ENCODE peak calls at places on chromosomes 5 and 9, in eight cellular contexts. B, J, W, I, O, K, Q and N are unnamed samples.
A peak's percentile ranks its signal among the peaks of the same experiment; 100 is the strongest.

GRCh38 chr5:110306650-110307049 is 419.8 kb downstream of the TMEM232 start:
- DNase-seq in B (no peak), J (no peak), W (no peak), I (no peak), O (no peak), K (no peak), Q (no peak), N (no peak)

GRCh38 chr5:124718376-124718775 is 28.1 kb downstream of the ZNF608 start:
- DNase-seq in B (peak; percentile 72), J (no peak), W (no peak), I (peak; percentile 6), O (peak; percentile 13), K (no peak), Q (no peak), N (no peak)

GRCh38 chr5:117246386-117246785 is 671.8 kb upstream of the SEMA6A start:
- DNase-seq in B (no peak), J (no peak), W (no peak), I (no peak), O (no peak), K (peak; percentile 53), Q (no peak), N (no peak)

GRCh38 chr9:13529321-13530104 is 250.0 kb upstream of the MPDZ start:
- DNase-seq in B (no peak), J (no peak), W (no peak), I (no peak), O (no peak), K (no peak), Q (no peak), N (no peak)

GRCh38 chr5:103582364-103582763 is 19.8 kb upstream of the NUDT12 start:
- DNase-seq in B (peak; percentile 32), J (peak; percentile 74), W (peak; percentile 53), I (peak; percentile 73), O (peak; percentile 63), K (peak; percentile 72), Q (peak; percentile 22), N (peak; percentile 54)

GRCh38 chr9:114470121-114470520 is 35.2 kb downstream of the WHRN start:
- DNase-seq in B (no peak), J (no peak), W (no peak), I (no peak), O (no peak), K (no peak), Q (no peak), N (no peak)

GRCh38 chr9:133351908-133352634 is 4.1 kb downstream of the RPL7A start:
- DNase-seq in B (peak; percentile 71), J (peak; percentile 91), W (no peak), I (peak; percentile 54), O (peak; percentile 78), K (peak; percentile 74), Q (peak; percentile 63), N (peak; percentile 66)

GRCh38 chr9:137987244-137988030 is 109.9 kb downstream of the CACNA1B start:
- DNase-seq in B (no peak), J (no peak), W (no peak), I (no peak), O (peak; percentile 4), K (no peak), Q (no peak), N (no peak)

GRCh38 chr5:134540747-134541733 is 15.6 kb downstream of the JADE2 start:
- DNase-seq in B (no peak), J (no peak), W (no peak), I (no peak), O (no peak), K (no peak), Q (no peak), N (no peak)
- H3K79me2 ChIP-seq in B (peaks cover 15% of the 10 kb centered on the region), J (peaks cover 50% of the 10 kb centered on the region), W (no peaks in the 10 kb centered on the region), I (peaks cover 2% of the 10 kb centered on the region), O (peaks cover 25% of the 10 kb centered on the region), K (no peaks in the 10 kb centered on the region), Q (peaks cover 7% of the 10 kb centered on the region), N (no peaks in the 10 kb centered on the region)

GRCh38 chr5:6804766-6805165 is 91.5 kb downstream of the TENT4A start:
- DNase-seq in B (no peak), J (no peak), W (no peak), I (no peak), O (peak; percentile 63), K (no peak), Q (no peak), N (no peak)
- TF ChIP-seq EZH2phosphoT487 in B (no peak), J (no peak), W (no peak), I (no peak), O (no peak), K (no peak), Q (no peak), N (no peak)

DNA sequence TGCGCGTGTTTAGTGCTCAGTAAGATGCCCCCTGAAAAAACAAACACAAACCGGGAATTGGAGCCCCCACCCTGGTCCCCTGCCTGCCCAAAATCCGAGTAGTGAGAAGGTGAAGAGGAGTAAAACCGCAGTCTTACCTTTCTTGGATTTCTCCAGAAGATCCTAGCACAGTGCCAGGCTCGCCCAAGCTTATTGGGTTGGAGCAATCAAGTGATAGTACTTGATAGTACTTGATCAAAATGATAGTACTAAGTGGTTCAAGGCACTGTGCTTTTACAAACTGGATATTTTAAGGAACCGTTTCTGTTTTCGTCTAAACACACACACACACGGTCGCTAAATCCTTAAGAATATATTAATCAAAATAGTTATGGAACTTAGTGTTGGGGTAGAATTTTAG is 2.8 kb upstream of the TRAF1 start:
- DNase-seq in B (no peak), J (no peak), W (no peak), I (no peak), O (no peak), K (no peak), Q (no peak), N (no peak)
- H2AFZ ChIP-seq in B (no peak overlapping the region), J (peak overlapping the region; percentile 99), W (peak overlapping the region; percentile 85), I (peak overlapping the region; percentile 83), O (peak overlapping the region; percentile 95), K (peak overlapping the region; percentile 96), Q (peak overlapping the region; percentile 11), N (peak overlapping the region; percentile 82)

DNA sequence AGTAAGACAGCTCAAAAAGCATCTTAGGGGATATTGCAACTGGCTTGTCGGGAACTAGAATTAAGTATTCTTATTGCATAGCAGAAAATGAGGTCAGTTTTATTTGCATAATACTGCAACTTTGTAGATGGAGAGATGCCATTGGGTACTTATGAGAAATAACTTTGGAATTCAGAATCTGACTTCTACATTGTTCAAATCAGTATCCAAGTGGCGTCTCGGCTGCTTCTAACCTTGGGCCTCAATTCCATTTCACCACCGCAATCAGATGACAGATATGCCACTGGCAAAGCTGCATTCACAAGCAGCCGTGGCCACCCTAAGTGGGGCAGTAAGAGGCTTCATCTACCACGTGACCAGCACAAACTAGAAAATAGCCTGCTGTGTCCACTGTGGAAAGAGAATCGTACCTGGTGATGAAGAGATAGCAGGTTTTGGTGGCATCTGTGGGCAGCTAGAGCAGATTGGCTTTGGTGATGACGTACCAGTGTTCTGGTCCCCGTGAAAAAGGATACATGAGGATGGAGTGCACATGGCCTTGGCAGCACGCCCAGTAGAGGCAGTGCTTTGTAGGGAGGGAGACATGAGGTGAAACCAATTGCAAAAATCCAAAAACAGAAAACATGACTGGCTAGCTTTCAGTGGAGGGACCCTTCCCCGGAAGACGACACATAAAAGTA is 116.6 kb downstream of the KLHL3 start:
- DNase-seq in B (peak; percentile 86), J (no peak), W (no peak), I (peak; percentile 90), O (peak; percentile 95), K (no peak), Q (no peak), N (no peak)
- H3K79me2 ChIP-seq in B (no peaks in the 10 kb centered on the region), J (no peaks in the 10 kb centered on the region), W (no peaks in the 10 kb centered on the region), I (no peaks in the 10 kb centered on the region), O (no peaks in the 10 kb centered on the region), K (no peaks in the 10 kb centered on the region), Q (no peaks in the 10 kb centered on the region), N (no peaks in the 10 kb centered on the region)

GRCh38 chr9:129458155-129458661 is 162.7 kb downstream of the C9orf50 start:
- DNase-seq in B (no peak), J (peak; percentile 17), W (no peak), I (no peak), O (peak; percentile 37), K (no peak), Q (no peak), N (peak; percentile 64)
- TF ChIP-seq EZH2phosphoT487 in B (no peak), J (no peak), W (no peak), I (no peak), O (no peak), K (no peak), Q (no peak), N (no peak)

DNA sequence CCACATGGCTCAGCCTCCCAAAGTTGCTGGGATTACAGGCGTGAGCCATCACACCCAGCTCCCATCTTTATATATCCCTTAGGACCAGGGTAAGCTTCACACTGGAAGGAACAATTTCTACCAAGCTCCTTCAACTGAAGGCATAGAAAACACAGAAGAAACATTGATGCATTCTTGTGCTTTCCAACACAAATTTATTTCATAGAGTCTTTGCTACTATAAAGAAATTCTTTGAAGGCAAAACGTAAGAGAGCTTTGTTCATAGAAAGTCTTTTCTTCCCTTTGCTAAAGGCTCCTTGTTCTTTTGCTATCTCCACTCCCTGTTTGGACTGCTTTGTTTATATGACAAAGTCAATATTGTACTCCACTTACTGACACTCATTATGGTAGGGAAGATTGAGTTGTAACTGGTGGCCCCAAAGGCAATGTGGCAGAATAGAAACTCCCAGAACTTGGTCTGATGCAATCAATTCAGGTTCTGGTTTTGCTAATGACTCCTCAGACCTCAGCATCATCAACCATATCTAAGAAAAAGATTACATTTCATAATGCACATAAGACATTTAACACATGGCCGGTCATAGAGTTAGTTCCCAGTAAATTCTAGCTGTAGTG is 97.4 kb upstream of the CLINT1 start:
- DNase-seq in B (peak; percentile 27), J (no peak), W (no peak), I (no peak), O (no peak), K (no peak), Q (no peak), N (no peak)
- H2AFZ ChIP-seq in B (no peak overlapping the region), J (peak overlapping the region; percentile 52), W (no peak overlapping the region), I (no peak overlapping the region), O (no peak overlapping the region), K (no peak overlapping the region), Q (no peak overlapping the region), N (no peak overlapping the region)

GRCh38 chr5:81656788-81657187 is 94.1 kb downstream of the SSBP2 start:
- DNase-seq in B (no peak), J (no peak), W (no peak), I (no peak), O (no peak), K (no peak), Q (no peak), N (no peak)
- H3K79me2 ChIP-seq in B (no peaks in the 10 kb centered on the region), J (no peaks in the 10 kb centered on the region), W (no peaks in the 10 kb centered on the region), I (no peaks in the 10 kb centered on the region), O (peaks cover 42% of the 10 kb centered on the region), K (peaks cover 92% of the 10 kb centered on the region), Q (peaks cover 94% of the 10 kb centered on the region), N (peaks cover 84% of the 10 kb centered on the region)

GRCh38 chr5:179866241-179867078 is 7.8 kb upstream of the MRNIP start:
- DNase-seq in B (peak; percentile 45), J (peak; percentile 24), W (no peak), I (no peak), O (no peak), K (no peak), Q (peak; percentile 63), N (peak; percentile 38)
- TF ChIP-seq EZH2phosphoT487 in B (no peak), J (no peak), W (no peak), I (no peak), O (no peak), K (no peak), Q (no peak), N (no peak)

GRCh38 chr5:172661536-172661935 is 20.5 kb downstream of the NEURL1B start:
- DNase-seq in B (no peak), J (no peak), W (no peak), I (no peak), O (no peak), K (no peak), Q (no peak), N (no peak)
- H2AFZ ChIP-seq in B (no peak overlapping the region), J (no peak overlapping the region), W (no peak overlapping the region), I (no peak overlapping the region), O (no peak overlapping the region), K (no peak overlapping the region), Q (no peak overlapping the region), N (no peak overlapping the region)